ENCODE peak calls at places on chromosomes 16 and 17, in five cellular contexts. R, Y, B, D and Q are unnamed samples.
A peak's percentile ranks its signal among the peaks of the same experiment; 100 is the strongest.

GRCh38 chr16:10862432-10862831 is 14.6 kb upstream of the CIITA start:
- DNase-seq in B (no peak), D (peak; percentile 7), R (peak; percentile 75), Y (peak; percentile 54), Q (no peak)

GRCh38 chr17:38730526-38731379 is 612 bp downstream of the CISD3 start:
- DNase-seq in Y (peak; percentile 42), R (peak; percentile 65), D (no peak), B (no peak), Q (peak; percentile 69)

GRCh38 chr17:7213895-7214299 is 5.7 kb downstream of the DLG4 start:
- DNase-seq in Y (peak; percentile 73), B (no peak), D (peak; percentile 70), R (peak; percentile 71), Q (peak; percentile 100)

GRCh38 chr17:59154335-59154720 is 658 bp downstream of the SKA2 start:
- DNase-seq in D (peak; percentile 25), B (no peak), R (peak; percentile 40), Y (peak; percentile 39), Q (peak; percentile 68)

GRCh38 chr17:43380307-43380706 is 18.5 kb upstream of the ARL4D start:
- DNase-seq in B (no peak), R (no peak), Y (no peak), D (no peak), Q (peak; percentile 42)

GRCh38 chr17:42989726-42990652 is 8.2 kb upstream of the RPL27 start:
- DNase-seq in D (no peak), B (no peak), R (no peak), Y (peak; percentile 26), Q (no peak)

GRCh38 chr17:56173026-56173425 is 19.8 kb downstream of the ANKFN1 start:
- DNase-seq in Y (no peak), B (no peak), R (no peak), D (no peak), Q (no peak)

GRCh38 chr16:27515874-27516353 is 33.8 kb downstream of the GTF3C1 start:
- DNase-seq in R (no peak), D (peak; percentile 19), Y (no peak), B (no peak), Q (peak; percentile 72)

GRCh38 chr17:27455914-27456680 is at the start of gene KSR1:
- DNase-seq in R (peak; percentile 79), Y (peak; percentile 72), B (peak; percentile 72), D (peak; percentile 52), Q (peak; percentile 96)

GRCh38 chr17:57542518-57542917 is 202.6 kb downstream of the CCDC182 start:
- DNase-seq in R (no peak), B (no peak), D (no peak), Y (no peak), Q (no peak)

GRCh38 chr17:51540151-51540550 is 279.8 kb downstream of the UTP18 start:
- DNase-seq in Y (no peak), B (peak; percentile 30), R (no peak), D (no peak), Q (peak; percentile 5)

GRCh38 chr17:62859146-62859545 is 51.0 kb upstream of the MARCHF10 start:
- DNase-seq in R (peak; percentile 47), Y (peak; percentile 21), B (no peak), D (no peak), Q (no peak)